ENCODE peak calls at places on chromosomes 4 and X, in eight cellular contexts. W is left cardiac atrium; Q is naive thymus-derived CD8-positive, alpha-beta T cell; Z is GM13977; R is occipital lobe; U is bronchial epithelial cell; L is Peyer's patch; N is HCT116. S is an unnamed sample.

GRCh38 chrX:10112510-10112909 is 44.3 kb upstream of the CLCN4 start:
- DNase-seq in R (no peak), U (no peak), W (no peak), Q (no peak), Z (peak; percentile 56), L (no peak), N (no peak), S (no peak)

GRCh38 chrX:14529288-14529989 is at the start of gene GLRA2:
- DNase-seq in U (no peak), Q (no peak), L (no peak), W (no peak), Z (no peak), N (no peak), R (no peak), S (peak; percentile 27)

GRCh38 chrX:130260316-130260715 is 8.4 kb downstream of the ZNF280C start:
- DNase-seq in N (peak; percentile 4), U (no peak), W (no peak), Z (no peak), Q (no peak), L (no peak), R (no peak), S (no peak)

GRCh38 chrX:140318306-140318705 is 186.6 kb downstream of the SOX3 start:
- DNase-seq in N (no peak), W (no peak), Q (no peak), R (no peak), L (no peak), U (peak; percentile 38), Z (no peak), S (no peak)

GRCh38 chrX:67892391-67892790 is 348.6 kb downstream of the AR start:
- DNase-seq in Q (no peak), Z (no peak), W (no peak), N (no peak), R (no peak), L (no peak), U (no peak), S (no peak)

GRCh38 chr4:89939994-89940393 is 45.3 kb downstream of the MMRN1 start:
- DNase-seq in N (no peak), U (no peak), W (no peak), Q (no peak), Z (no peak), L (no peak), R (no peak), S (no peak)

GRCh38 chr4:182938213-182938645 is 21.0 kb upstream of the DCTD start:
- DNase-seq in N (peak; percentile 73), L (peak; percentile 79), W (peak; percentile 74), R (peak; percentile 12), U (peak; percentile 48), Q (peak; percentile 72), Z (peak; percentile 69), S (peak; percentile 59)

GRCh38 chrX:97027384-97027922 is 143.7 kb downstream of the RPA4 start:
- DNase-seq in Q (no peak), L (no peak), N (no peak), R (no peak), U (no peak), Z (no peak), W (no peak), S (no peak)

GRCh38 chr4:88674989-88675388 is 22.6 kb downstream of the NAP1L5 start:
- DNase-seq in W (no peak), Z (no peak), Q (no peak), N (no peak), U (no peak), R (no peak), L (no peak), S (no peak)

GRCh38 chrX:96776966-96777365 is 92.3 kb downstream of the DIAPH2 start:
- DNase-seq in L (no peak), Q (no peak), R (no peak), Z (no peak), W (no peak), U (no peak), N (no peak), S (no peak)

GRCh38 chr4:176898791-176899190 is 106.1 kb upstream of the VEGFC start:
- DNase-seq in L (no peak), W (no peak), N (no peak), Q (no peak), U (peak; percentile 52), R (no peak), Z (no peak), S (no peak)

GRCh38 chr4:110487873-110488272 is 11.9 kb downstream of the ENPEP start:
- DNase-seq in Z (peak; percentile 16), N (no peak), L (no peak), U (peak; percentile 29), R (no peak), Q (no peak), W (no peak), S (no peak)

GRCh38 chr4:7147661-7148310 is 44.6 kb upstream of the SORCS2 start:
- DNase-seq in N (no peak), U (no peak), R (no peak), Q (no peak), L (no peak), W (no peak), Z (no peak), S (no peak)

GRCh38 chr4:8297691-8298485 is 28.3 kb downstream of the HTRA3 start:
- DNase-seq in N (no peak), Z (no peak), R (no peak), U (no peak), Q (peak; percentile 62), W (peak; percentile 15), L (peak; percentile 45), S (no peak)

GRCh38 chr4:15325987-15326386 is 101.8 kb upstream of the C1QTNF7 start:
- DNase-seq in U (no peak), N (no peak), L (no peak), Q (no peak), Z (no peak), W (no peak), R (no peak), S (no peak)

GRCh38 chr4:2937986-2938385 is 25.2 kb downstream of the NOP14 start:
- DNase-seq in W (no peak), R (no peak), Z (no peak), U (no peak), N (no peak), L (peak; percentile 24), Q (peak; percentile 36), S (no peak)

GRCh38 chrX:8484360-8484759 is 19.7 kb downstream of the VCX3B start:
- DNase-seq in R (no peak), W (no peak), U (no peak), L (no peak), Z (no peak), Q (no peak), N (no peak), S (no peak)

GRCh38 chr4:100079264-100079663 is 111.0 kb downstream of the DDIT4L start:
- DNase-seq in L (no peak), N (no peak), Q (no peak), U (no peak), Z (no peak), W (no peak), R (no peak), S (no peak)

GRCh38 chr4:25873632-25874129 is 10.9 kb upstream of the SEL1L3 start:
- DNase-seq in Z (no peak), R (no peak), L (no peak), N (no peak), Q (no peak), W (no peak), U (no peak), S (no peak)

GRCh38 chrX:7108995-7109634 is 38.4 kb upstream of the STS start:
- DNase-seq in L (no peak), W (no peak), U (no peak), R (no peak), Q (no peak), N (no peak), Z (no peak), S (no peak)

GRCh38 chrX:133215747-133216146 is 2.4 kb downstream of the TFDP3 start:
- DNase-seq in U (peak; percentile 38), R (no peak), Q (no peak), Z (no peak), L (no peak), W (no peak), N (no peak), S (peak; percentile 9)

GRCh38 chr4:161991811-161992210 is 172.0 kb downstream of the FSTL5 start:
- DNase-seq in R (no peak), Z (no peak), L (no peak), N (no peak), U (no peak), W (no peak), Q (no peak), S (no peak)

GRCh38 chr4:113637363-113637762 is 124.2 kb downstream of the CAMK2D start:
- DNase-seq in Z (no peak), W (no peak), N (no peak), U (no peak), R (no peak), L (no peak), Q (no peak), S (no peak)

GRCh38 chrX:952816-953215 is 259.6 kb downstream of the CRLF2 start:
- DNase-seq in Q (no peak), Z (no peak), N (no peak), W (no peak), L (no peak), R (no peak), U (no peak), S (no peak)

S was measured in NCI-H460.